ENCODE peak calls at places on chromosome 4, in six cellular contexts. W is cardiac fibroblast, N is HFF-Myc, H is astrocyte, T is choroid plexus epithelial cell, K is upper lobe of right lung. B is an unnamed sample.
A peak's percentile ranks its signal among the peaks of the same experiment; 100 is the strongest.

GRCh38 chr4:53205970-53206369 is 159.9 kb downstream of the SCFD2 start:
- DNase-seq in H (no peak), W (no peak), T (no peak), N (no peak), K (no peak), B (no peak)

GRCh38 chr4:74583066-74583700 is 138.2 kb downstream of the AREG start:
- DNase-seq in K (no peak), W (peak; percentile 10), T (peak; percentile 49), H (peak; percentile 41), N (no peak), B (no peak)

GRCh38 chr4:8345946-8346814 is 76.6 kb downstream of the HTRA3 start:
- DNase-seq in H (no peak), N (no peak), K (no peak), T (no peak), W (no peak), B (peak; percentile 82)

GRCh38 chr4:156718226-156718625 is 253.4 kb downstream of the PDGFC start:
- DNase-seq in W (no peak), T (peak; percentile 13), K (no peak), H (peak; percentile 10), N (no peak), B (no peak)

GRCh38 chr4:168541608-168541953 is 44.7 kb downstream of the PALLD start:
- DNase-seq in H (peak; percentile 65), W (peak; percentile 49), K (no peak), N (no peak), T (peak; percentile 55), B (no peak)

GRCh38 chr4:107094332-107094731 is 58.2 kb upstream of the DKK2 start:
- DNase-seq in H (peak; percentile 17), W (peak; percentile 23), N (peak; percentile 20), K (no peak), T (peak; percentile 83), B (no peak)

GRCh38 chr4:158535130-158535614 is 13.5 kb downstream of the RXFP1 start:
- DNase-seq in N (peak; percentile 31), W (peak; percentile 58), T (peak; percentile 79), H (peak; percentile 84), K (no peak), B (no peak)

GRCh38 chr4:144701683-144702233 is 55.8 kb downstream of the HHIP start:
- DNase-seq in W (peak; percentile 16), T (peak; percentile 48), K (no peak), H (peak; percentile 26), N (no peak), B (no peak)

GRCh38 chr4:106063009-106063408 is 167.7 kb downstream of the NPNT start:
- DNase-seq in N (no peak), T (peak; percentile 71), H (peak; percentile 72), K (no peak), W (peak; percentile 29), B (no peak)

GRCh38 chr4:38985363-38986065 is 46.7 kb downstream of the TMEM156 start:
- DNase-seq in K (no peak), H (no peak), W (no peak), N (no peak), T (no peak), B (no peak)

GRCh38 chr4:165517216-165517615 is 138.4 kb downstream of the CPE start:
- DNase-seq in T (no peak), W (no peak), K (no peak), N (no peak), H (no peak), B (no peak)

GRCh38 chr4:108224628-108225053 is 55.9 kb upstream of the LEF1 start:
- DNase-seq in T (peak; percentile 75), N (no peak), W (peak; percentile 23), H (peak; percentile 65), K (no peak), B (no peak)

GRCh38 chr4:95250544-95251137 is 298.1 kb downstream of the UNC5C start:
- DNase-seq in H (no peak), K (no peak), N (no peak), W (no peak), T (no peak), B (no peak)

GRCh38 chr4:114081783-114082182 is 102.3 kb upstream of the ARSJ start:
- DNase-seq in T (no peak), H (no peak), N (no peak), K (no peak), W (no peak), B (no peak)

GRCh38 chr4:186566068-186566467 is 10.7 kb upstream of the MTNR1A start:
- DNase-seq in W (no peak), T (no peak), K (no peak), N (no peak), H (no peak), B (no peak)

GRCh38 chr4:186557486-186557885 is 2.1 kb upstream of the MTNR1A start:
- DNase-seq in K (no peak), T (peak; percentile 43), H (peak; percentile 42), N (no peak), W (peak; percentile 7), B (no peak)

GRCh38 chr4:186557061-186557460 is 1.7 kb upstream of the MTNR1A start:
- DNase-seq in W (no peak), H (no peak), T (no peak), K (no peak), N (no peak), B (no peak)

GRCh38 chr4:186563761-186564160 is 8.4 kb upstream of the MTNR1A start:
- DNase-seq in K (no peak), N (no peak), W (no peak), H (no peak), T (no peak), B (no peak)

DNA sequence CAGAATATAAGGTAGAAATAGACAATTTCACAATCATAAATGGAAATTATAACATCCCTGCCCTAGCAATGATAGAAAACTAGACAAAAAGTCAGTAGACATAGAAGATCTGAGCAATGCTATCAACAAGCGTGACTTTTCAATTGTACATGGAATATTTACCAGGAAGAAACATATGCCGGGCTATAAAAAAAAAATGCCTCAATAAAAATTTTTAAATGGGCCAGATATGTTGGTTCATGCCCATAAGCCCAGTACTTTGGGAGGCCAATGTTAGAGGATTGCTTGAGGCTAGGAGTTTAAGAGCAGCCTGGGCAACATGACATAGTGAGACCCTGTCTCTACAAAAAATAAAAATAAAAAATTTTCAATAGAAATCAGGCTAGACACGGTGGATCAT is 5.3 kb upstream of the MTNR1A start:
- DNase-seq in H (no peak), W (no peak), T (no peak), K (no peak), N (no peak), B (no peak)
- TF ChIP-seq CTCF in H (no peak), W (no peak), T (no peak), K (no peak), N (no peak), B (no peak)

GRCh38 chr4:1810765-1811164 is 17.7 kb downstream of the FGFR3 start:
- DNase-seq in H (no peak), K (no peak), W (no peak), T (no peak), N (no peak), B (no peak)
- TF ChIP-seq CTCF in H (no peak), K (no peak), W (no peak), T (no peak), N (no peak), B (no peak)

GRCh38 chr4:87451537-87451936 is 29.2 kb downstream of the NUDT9 start:
- DNase-seq in H (no peak), N (no peak), T (no peak), W (no peak), K (no peak), B (no peak)
- TF ChIP-seq CTCF in H (no peak), N (peak; percentile 9), T (peak; percentile 33), W (no peak), K (no peak), B (peak; percentile 48)

GRCh38 chr4:182310316-182310715 is 67.1 kb downstream of the TENM3 start:
- DNase-seq in T (peak; percentile 33), K (no peak), W (no peak), H (peak; percentile 34), N (no peak), B (no peak)

GRCh38 chr4:182303847-182304246 is 60.6 kb downstream of the TENM3 start:
- DNase-seq in K (no peak), N (no peak), W (no peak), T (no peak), H (no peak), B (no peak)

GRCh38 chr4:182306792-182307507 is 63.7 kb downstream of the TENM3 start:
- DNase-seq in W (peak; percentile 13), K (no peak), H (peak; percentile 43), N (no peak), T (peak; percentile 25), B (no peak)

GRCh38 chr4:182309877-182310276 is 66.7 kb downstream of the TENM3 start:
- DNase-seq in N (no peak), K (no peak), W (no peak), T (no peak), H (no peak), B (no peak)

GRCh38 chr4:182307746-182308145 is 64.5 kb downstream of the TENM3 start:
- DNase-seq in H (peak; percentile 100), W (peak; percentile 84), T (peak; percentile 93), N (peak; percentile 65), K (no peak), B (no peak)
- TF ChIP-seq CTCF in H (no peak), W (no peak), T (no peak), N (no peak), K (no peak), B (no peak)

GRCh38 chr4:7017446-7018048 is 25.6 kb upstream of the TADA2B start:
- DNase-seq in N (no peak), W (no peak), H (no peak), K (no peak), T (no peak), B (no peak)

GRCh38 chr4:7014815-7015214 is 28.4 kb upstream of the TADA2B start:
- DNase-seq in T (no peak), N (no peak), W (no peak), K (no peak), H (no peak), B (no peak)

GRCh38 chr4:7015383-7016035 is 27.7 kb upstream of the TADA2B start:
- DNase-seq in T (no peak), N (no peak), W (peak; percentile 38), K (no peak), H (no peak), B (no peak)

GRCh38 chr4:7016512-7016911 is 26.7 kb upstream of the TADA2B start:
- DNase-seq in K (no peak), N (no peak), T (no peak), W (no peak), H (no peak), B (no peak)

GRCh38 chr4:7016086-7016485 is 27.1 kb upstream of the TADA2B start:
- DNase-seq in H (no peak), K (no peak), T (no peak), W (no peak), N (no peak), B (no peak)
- TF ChIP-seq CTCF in H (no peak), K (no peak), T (no peak), W (no peak), N (no peak), B (no peak)

B was measured in chondrocyte.